ENCODE peak calls at places on chromosomes 11 and 22, in six cellular contexts. Z is adrenal gland, Y is sigmoid colon, N is IMR-90, G is uterus, A is right lobe of liver. P is an unnamed sample.

GRCh38 chr22:20972933-20973577 is 6.0 kb downstream of the AIFM3 start:
- DNase-seq in Z (no peak), Y (no peak), N (no peak), G (no peak), A (no peak), P (no peak)

GRCh38 chr11:89491141-89491690 is at the start of gene NOX4:
- DNase-seq in Z (no peak), Y (peak), N (peak), G (peak), A (peak), P (peak)

GRCh38 chr11:3880724-3881123 is 25.3 kb downstream of the STIM1 start:
- DNase-seq in Z (no peak), Y (no peak), N (peak), G (no peak), A (no peak), P (no peak)

GRCh38 chr11:111308140-111308539 is 9.8 kb downstream of the POU2AF3 start:
- DNase-seq in Z (no peak), Y (no peak), N (peak), G (no peak), A (peak), P (no peak)

GRCh38 chr11:78377625-78378418 is 39.8 kb downstream of the GAB2 start:
- DNase-seq in Z (no peak), Y (no peak), N (no peak), G (no peak), A (no peak), P (no peak)

GRCh38 chr22:20085651-20086050 is 5.6 kb downstream of the DGCR8 start:
- DNase-seq in Z (no peak), Y (no peak), N (no peak), G (no peak), A (no peak), P (peak)

GRCh38 chr11:61429346-61429690 is 457 bp downstream of the CPSF7 start:
- DNase-seq in Z (peak), Y (peak), N (peak), G (peak), A (no peak), P (peak)

GRCh38 chr11:33899383-33900037 is 7.6 kb upstream of the LMO2 start:
- DNase-seq in Z (peak), Y (peak), N (peak), G (peak), A (no peak), P (no peak)

GRCh38 chr11:334264-335033 is 13.8 kb upstream of the IFITM3 start:
- DNase-seq in Z (no peak), Y (peak), N (no peak), G (peak), A (no peak), P (peak)

GRCh38 chr11:107741044-107741823 is 29.4 kb upstream of the SLN start:
- DNase-seq in Z (peak), Y (no peak), N (peak), G (no peak), A (no peak), P (peak)

GRCh38 chr11:3221408-3222002 is 2.9 kb upstream of the MRGPRG start:
- DNase-seq in Z (no peak), Y (peak), N (no peak), G (peak), A (peak), P (no peak)

GRCh38 chr11:12889243-12889642 is 119.9 kb upstream of the RASSF10 start:
- DNase-seq in Z (no peak), Y (peak), N (peak), G (peak), A (no peak), P (no peak)

GRCh38 chr11:70364745-70365535 is 33.4 kb upstream of the CTTN start:
- DNase-seq in Z (no peak), Y (no peak), N (no peak), G (no peak), A (no peak), P (peak)

GRCh38 chr22:31083377-31083768 is 2.3 kb downstream of the SMTN start:
- DNase-seq in Z (no peak), Y (no peak), N (no peak), G (no peak), A (no peak), P (no peak)

GRCh38 chr22:40582063-40582462 is 54.5 kb downstream of the MRTFA start:
- DNase-seq in Z (no peak), Y (no peak), N (no peak), G (no peak), A (no peak), P (no peak)

GRCh38 chr11:75853971-75854370 is 39.0 kb downstream of the UVRAG start:
- DNase-seq in Z (no peak), Y (no peak), N (no peak), G (no peak), A (no peak), P (no peak)

GRCh38 chr22:35642305-35642741 is 5.9 kb upstream of the APOL6 start:
- DNase-seq in Z (peak), Y (peak), N (peak), G (no peak), A (peak), P (peak)

GRCh38 chr11:65116370-65117205 is 913 bp downstream of the ZNHIT2 start:
- DNase-seq in Z (peak), Y (peak), N (peak), G (no peak), A (peak), P (peak)

GRCh38 chr11:38425578-38425977 is 1827.5 kb upstream of the RAG2 start:
- DNase-seq in Z (no peak), Y (no peak), N (no peak), G (no peak), A (no peak), P (no peak)

GRCh38 chr11:69490516-69490915 is 9.1 kb downstream of the LINC01488 start:
- DNase-seq in Z (no peak), Y (no peak), N (no peak), G (no peak), A (no peak), P (peak)

GRCh38 chr11:18106688-18107087 is 806 bp upstream of the SAAL1 start:
- DNase-seq in Z (no peak), Y (no peak), N (peak), G (no peak), A (no peak), P (no peak)

GRCh38 chr11:8442301-8442700 is 151.7 kb downstream of the STK33 start:
- DNase-seq in Z (no peak), Y (no peak), N (no peak), G (no peak), A (no peak), P (no peak)

GRCh38 chr11:117072517-117073218 is 25.6 kb downstream of the SIK3 start:
- DNase-seq in Z (peak), Y (no peak), N (peak), G (no peak), A (no peak), P (no peak)

GRCh38 chr11:4105916-4106315 is 11.3 kb downstream of the RRM1 start:
- DNase-seq in Z (no peak), Y (no peak), N (no peak), G (no peak), A (no peak), P (no peak)

GRCh38 chr11:133072366-133072765 is 459.9 kb downstream of the OPCML start:
- DNase-seq in Z (no peak), Y (no peak), N (no peak), G (no peak), A (no peak), P (no peak)

GRCh38 chr11:66157182-66157864 is 87.3 kb downstream of the PACS1 start:
- DNase-seq in Z (no peak), Y (no peak), N (peak), G (no peak), A (no peak), P (no peak)

GRCh38 chr11:76074178-76075112 is 131.9 kb downstream of the WNT11 start:
- DNase-seq in Z (no peak), Y (no peak), N (peak), G (no peak), A (no peak), P (no peak)

GRCh38 chr11:125886997-125887372 is 483 bp upstream of the HYLS1 start:
- DNase-seq in Z (peak), Y (peak), N (no peak), G (peak), A (no peak), P (peak)

GRCh38 chr11:70608568-70609314 is 210.4 kb downstream of the CTTN start:
- DNase-seq in Z (no peak), Y (no peak), N (peak), G (no peak), A (no peak), P (no peak)

GRCh38 chr11:69659591-69659990 is 15.6 kb downstream of the LTO1 start:
- DNase-seq in Z (no peak), Y (no peak), N (no peak), G (no peak), A (no peak), P (peak)

GRCh38 chr22:27642104-27642800 is 159.3 kb downstream of the MN1 start:
- DNase-seq in Z (no peak), Y (no peak), N (no peak), G (no peak), A (no peak), P (peak)
- TF ChIP-seq POLR2A in Z (no peak), Y (no peak), N (no peak), G (no peak), A (no peak), P (no peak)

DNA sequence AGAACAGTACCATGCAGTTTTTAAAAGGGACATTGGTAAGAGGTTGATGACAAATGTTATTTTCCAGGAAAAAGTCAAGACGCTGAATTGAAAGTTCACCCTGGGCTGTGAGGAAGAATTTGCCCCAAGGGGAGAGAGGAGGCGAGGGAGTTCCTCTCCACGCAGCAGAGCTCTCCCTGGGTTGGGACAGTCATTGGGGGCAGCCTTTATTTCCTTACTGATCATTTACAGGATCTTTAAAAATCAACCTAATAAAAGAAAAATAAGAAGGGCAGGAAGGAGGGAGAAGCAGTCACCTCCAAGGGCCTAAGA is 49.9 kb upstream of the WNT7B start:
- DNase-seq in Z (no peak), Y (no peak), N (no peak), G (no peak), A (no peak), P (no peak)
- H3K4me3 ChIP-seq in Z (no peak), Y (peak), N (no peak), G (no peak), A (peak), P (peak)

DNA sequence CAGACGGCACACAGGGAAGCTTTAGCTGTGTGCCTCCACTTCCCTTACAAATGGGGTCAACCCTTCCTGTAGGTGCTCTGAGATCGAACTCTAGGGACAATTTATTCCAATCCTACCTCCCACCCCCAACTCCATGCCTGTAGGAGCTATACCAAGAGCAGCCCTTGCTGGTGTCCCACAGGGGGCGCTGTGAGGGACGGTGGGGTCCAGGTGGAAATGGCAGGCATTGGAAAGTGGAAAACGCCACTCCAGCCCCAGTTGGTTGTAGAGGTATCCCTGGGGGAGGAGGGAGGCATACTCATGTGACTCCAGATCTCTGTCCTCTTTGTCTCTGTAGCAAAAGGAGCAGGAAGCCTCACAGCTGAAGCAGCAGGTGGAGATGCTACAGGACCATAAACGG is 161.3 kb downstream of the MYO18B start:
- DNase-seq in Z (no peak), Y (no peak), N (no peak), G (no peak), A (no peak), P (no peak)
- TF ChIP-seq POLR2A in Z (no peak), Y (no peak), N (no peak), G (no peak), A (no peak), P (no peak)

DNA sequence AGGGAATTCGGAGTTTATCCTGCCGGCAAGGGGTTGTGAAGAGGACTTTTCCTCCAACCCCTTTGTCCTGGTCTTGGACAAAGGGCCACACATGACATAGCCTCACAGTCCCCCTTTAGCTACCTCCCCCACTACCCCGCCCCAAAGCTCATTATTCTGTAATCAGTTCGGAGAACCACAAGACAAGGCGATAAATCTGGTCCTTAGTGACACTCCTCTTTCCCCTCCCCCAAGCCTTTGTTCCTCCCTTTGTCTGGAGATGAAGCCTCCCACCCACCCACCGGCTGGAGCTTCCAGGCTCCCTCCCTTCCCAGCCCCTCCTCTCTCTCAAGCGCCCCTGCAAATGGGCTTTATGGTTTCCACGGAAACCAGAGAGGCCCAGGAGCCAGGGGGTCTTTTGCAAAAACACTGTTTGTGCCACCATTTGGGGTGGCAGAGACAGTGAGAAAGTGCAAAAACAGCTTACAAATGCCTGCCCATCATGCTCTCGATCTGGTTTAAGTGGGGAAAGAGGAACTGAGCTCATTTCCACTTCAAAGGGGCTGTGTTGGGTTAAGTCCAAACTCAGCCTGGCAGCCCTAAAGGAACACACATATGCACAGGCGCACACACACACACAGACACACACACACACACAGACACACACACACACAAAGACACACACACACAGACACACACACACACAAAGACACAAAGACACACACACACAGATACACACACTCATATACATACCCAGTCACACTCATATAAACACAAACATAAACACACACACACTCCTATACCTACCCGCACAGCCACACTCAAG is 23.6 kb downstream of the APLNR start:
- DNase-seq in Z (no peak), Y (no peak), N (peak), G (no peak), A (no peak), P (no peak)
- H3K4me3 ChIP-seq in Z (no peak), Y (no peak), N (no peak), G (no peak), A (no peak), P (no peak)

GRCh38 chr11:63671322-63672155 is at the start of gene ATL3:
- DNase-seq in Z (peak), Y (peak), N (peak), G (peak), A (peak), P (peak)
- TF ChIP-seq POLR2A in Z (no peak), Y (no peak), N (no peak), G (peak), A (peak), P (peak)

GRCh38 chr22:41996826-41997225 is 1.8 kb upstream of the WBP2NL start:
- DNase-seq in Z (no peak), Y (no peak), N (no peak), G (no peak), A (no peak), P (no peak)

GRCh38 chr22:42000466-42000865 is 1.9 kb downstream of the WBP2NL start:
- DNase-seq in Z (no peak), Y (no peak), N (no peak), G (no peak), A (no peak), P (no peak)

GRCh38 chr22:42001706-42002105 is 3.1 kb downstream of the WBP2NL start:
- DNase-seq in Z (no peak), Y (no peak), N (no peak), G (no peak), A (no peak), P (no peak)

GRCh38 chr22:42001127-42001526 is 2.5 kb downstream of the WBP2NL start:
- DNase-seq in Z (no peak), Y (no peak), N (peak), G (no peak), A (no peak), P (no peak)

DNA sequence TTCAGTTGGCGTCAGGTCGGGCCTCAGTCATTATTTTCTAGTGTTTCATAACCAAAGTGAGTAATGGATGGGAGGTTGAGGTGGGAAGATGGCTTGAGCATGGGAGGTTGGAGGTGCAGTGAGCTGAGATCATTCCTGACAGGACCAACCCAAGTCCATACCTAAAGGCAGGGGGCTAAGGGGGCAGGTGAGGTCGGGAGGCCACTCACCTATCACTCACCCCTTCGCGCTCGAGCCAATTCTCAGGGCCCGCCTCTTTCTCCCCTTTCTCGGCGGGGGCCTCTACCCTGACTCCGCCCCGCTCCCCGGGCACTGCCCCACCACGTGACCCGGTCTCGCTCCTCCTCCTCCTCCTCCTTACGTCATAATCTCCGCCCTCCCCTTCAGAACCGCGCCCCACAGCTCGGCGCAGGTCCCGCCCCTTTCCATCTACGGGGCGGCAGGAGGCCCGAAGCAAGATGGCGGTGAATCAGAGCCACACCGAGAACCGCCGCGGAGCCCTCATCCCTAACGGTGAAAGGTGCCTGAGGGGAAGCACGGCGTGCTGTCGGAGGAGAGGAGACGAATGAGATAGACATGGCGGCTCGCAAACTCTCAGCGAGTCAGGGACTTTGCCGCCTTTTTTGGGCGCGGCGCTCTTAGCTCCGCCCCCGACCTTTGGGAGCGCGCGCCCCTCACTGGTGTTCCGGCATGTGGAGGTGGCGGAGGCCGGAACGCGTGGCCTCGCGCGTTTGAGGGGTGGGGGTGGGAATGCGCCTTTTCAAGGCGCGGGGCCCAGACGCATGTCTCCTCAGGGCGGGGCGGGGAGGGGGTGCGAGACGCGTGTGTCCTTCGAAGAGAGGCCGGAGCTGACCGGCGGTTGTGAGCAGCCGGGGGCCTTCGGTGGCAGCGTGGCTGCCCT is at the start of gene WBP2NL:
- DNase-seq in Z (peak), Y (peak), N (peak), G (peak), A (peak), P (peak)
- H3K4me3 ChIP-seq in Z (no peak), Y (peak), N (peak), G (peak), A (peak), P (peak)